ENCODE peak calls at places on chromosomes 3 and 15, in eight cellular contexts. X is body of pancreas, U is A549, D is endothelial cell of umbilical vein, G is uterus, C is Peyer's patch, I is breast epithelium, W is esophagus muscularis mucosa. P is an unnamed sample.

GRCh38 chr3:14285526-14285925 is 106.9 kb downstream of the LSM3 start:
- DNase-seq in X (peak), U (no peak), D (no peak), G (no peak), C (no peak), I (no peak), W (no peak), P (no peak)

GRCh38 chr3:56200251-56200650 is 268.0 kb downstream of the ERC2 start:
- DNase-seq in X (no peak), U (no peak), D (no peak), G (no peak), C (no peak), I (no peak), W (no peak), P (no peak)

GRCh38 chr3:194671900-194672808 is at the start of gene LSG1:
- DNase-seq in X (peak), U (peak), D (peak), G (peak), C (peak), I (peak), W (peak), P (peak)

GRCh38 chr15:36658321-36658720 is 78.9 kb downstream of the CDIN1 start:
- DNase-seq in X (no peak), U (no peak), D (no peak), G (no peak), C (no peak), I (no peak), W (no peak), P (no peak)

GRCh38 chr3:30770387-30770786 is 124.1 kb downstream of the GADL1 start:
- DNase-seq in X (peak), U (peak), D (peak), G (peak), C (no peak), I (peak), W (no peak), P (no peak)

GRCh38 chr3:151901946-151902285 is 28.5 kb downstream of the SUCNR1 start:
- DNase-seq in X (no peak), U (no peak), D (peak), G (no peak), C (no peak), I (no peak), W (no peak), P (no peak)

GRCh38 chr15:89820651-89821611 is 6.3 kb upstream of the ANPEP start:
- DNase-seq in X (no peak), U (peak), D (peak), G (no peak), C (no peak), I (no peak), W (no peak), P (no peak)

GRCh38 chr15:94670436-94671034 is 439.2 kb downstream of the MCTP2 start:
- DNase-seq in X (no peak), U (peak), D (peak), G (no peak), C (no peak), I (no peak), W (no peak), P (no peak)

GRCh38 chr15:76913737-76914136 is 8.6 kb upstream of the SCAPER start:
- DNase-seq in X (no peak), U (no peak), D (no peak), G (no peak), C (no peak), I (no peak), W (no peak), P (no peak)

DNA sequence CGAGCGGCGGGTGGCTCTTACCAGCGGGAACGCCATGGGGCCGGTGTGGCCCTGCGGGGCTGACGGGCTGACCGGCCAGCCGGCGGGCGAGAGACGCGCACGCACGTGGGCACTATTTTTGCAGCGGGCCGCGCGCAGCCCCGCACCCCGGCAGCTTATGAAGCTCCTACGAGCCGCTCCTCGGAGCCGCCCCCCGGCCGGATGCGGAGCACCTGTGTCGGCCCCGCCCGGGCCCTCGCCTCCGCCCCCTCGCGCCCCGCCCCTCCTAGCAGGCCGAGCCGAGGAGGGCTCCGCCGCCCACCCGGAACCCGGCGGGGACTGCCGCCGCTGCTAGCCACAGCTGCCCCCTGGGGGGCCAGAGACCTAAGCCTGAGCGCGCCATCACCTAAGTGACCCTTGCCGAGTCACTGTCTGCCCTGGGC is 683 bp upstream of the CPEB1 start:
- DNase-seq in X (peak), U (no peak), D (no peak), G (peak), C (peak), I (no peak), W (no peak), P (no peak)
- TF ChIP-seq POLR2A in X (no peak), U (peak), D (no peak), G (no peak), C (no peak), I (no peak), W (no peak), P (no peak)

GRCh38 chr3:128488995-128489859 is 3.8 kb downstream of the GATA2 start:
- DNase-seq in X (peak), U (no peak), D (peak), G (peak), C (no peak), I (no peak), W (no peak), P (no peak)

GRCh38 chr3:128488636-128488994 is 4.4 kb downstream of the GATA2 start:
- DNase-seq in X (no peak), U (no peak), D (no peak), G (no peak), C (no peak), I (no peak), W (no peak), P (no peak)

GRCh38 chr3:128486692-128487537 is 6.1 kb downstream of the GATA2 start:
- DNase-seq in X (peak), U (no peak), D (peak), G (peak), C (no peak), I (no peak), W (no peak), P (no peak)

GRCh38 chr3:128487538-128487812 is 5.5 kb downstream of the GATA2 start:
- DNase-seq in X (no peak), U (no peak), D (no peak), G (no peak), C (no peak), I (no peak), W (no peak), P (no peak)

GRCh38 chr3:128487813-128488635 is 5.0 kb downstream of the GATA2 start:
- DNase-seq in X (peak), U (peak), D (peak), G (peak), C (no peak), I (peak), W (no peak), P (peak)
- TF ChIP-seq POLR2A in X (peak), U (peak), D (peak), G (peak), C (peak), I (no peak), W (peak), P (no peak)

DNA sequence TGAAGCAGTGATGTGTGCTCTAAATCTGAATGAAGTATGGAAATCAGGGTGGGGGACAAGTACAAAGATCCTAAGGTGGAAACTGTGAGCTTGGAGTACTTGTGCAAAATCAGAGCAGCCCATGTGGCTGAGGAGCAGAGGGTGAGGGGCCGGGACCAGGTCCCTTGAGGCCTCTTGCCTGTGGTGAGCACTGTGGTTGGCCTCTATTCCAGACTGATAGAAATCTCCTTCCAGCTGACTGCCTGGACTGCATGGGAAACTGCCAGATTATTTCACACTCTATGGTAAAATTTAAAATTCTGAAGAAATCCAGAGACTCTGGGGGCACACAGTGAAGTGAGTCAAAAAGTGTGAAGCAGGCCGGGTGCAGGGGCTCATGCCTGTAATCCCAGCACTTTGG is 81.4 kb downstream of the TM4SF4 start:
- DNase-seq in X (no peak), U (no peak), D (no peak), G (no peak), C (no peak), I (no peak), W (no peak), P (no peak)
- TF ChIP-seq POLR2A in X (no peak), U (no peak), D (no peak), G (no peak), C (no peak), I (no peak), W (no peak), P (no peak)

DNA sequence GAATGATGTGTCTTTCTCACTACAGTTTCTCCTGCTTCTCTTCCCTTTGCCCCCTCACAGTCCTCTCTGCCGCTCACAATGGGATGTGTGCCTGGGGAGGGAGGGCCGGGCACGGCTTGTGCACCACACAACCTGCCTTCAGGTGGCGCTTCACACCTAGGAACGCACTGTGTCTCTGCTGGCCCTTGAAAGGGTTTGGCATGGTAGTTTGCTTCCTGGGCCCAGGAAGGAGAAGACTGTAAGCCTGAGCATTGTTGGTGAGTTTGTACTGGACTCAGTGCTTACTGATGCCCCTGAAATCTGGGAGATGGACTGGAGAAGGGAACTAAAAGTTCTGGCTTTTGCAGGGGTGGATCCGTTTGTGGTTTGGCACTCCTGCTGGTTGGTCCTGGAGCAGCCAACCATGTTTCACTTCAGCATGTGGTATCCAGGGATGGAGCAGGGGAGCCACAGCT is 9.2 kb downstream of the ALPK3 start:
- DNase-seq in X (peak), U (peak), D (no peak), G (no peak), C (no peak), I (no peak), W (no peak), P (peak)
- TF ChIP-seq POLR2A in X (no peak), U (no peak), D (no peak), G (no peak), C (no peak), I (no peak), W (no peak), P (no peak)

DNA sequence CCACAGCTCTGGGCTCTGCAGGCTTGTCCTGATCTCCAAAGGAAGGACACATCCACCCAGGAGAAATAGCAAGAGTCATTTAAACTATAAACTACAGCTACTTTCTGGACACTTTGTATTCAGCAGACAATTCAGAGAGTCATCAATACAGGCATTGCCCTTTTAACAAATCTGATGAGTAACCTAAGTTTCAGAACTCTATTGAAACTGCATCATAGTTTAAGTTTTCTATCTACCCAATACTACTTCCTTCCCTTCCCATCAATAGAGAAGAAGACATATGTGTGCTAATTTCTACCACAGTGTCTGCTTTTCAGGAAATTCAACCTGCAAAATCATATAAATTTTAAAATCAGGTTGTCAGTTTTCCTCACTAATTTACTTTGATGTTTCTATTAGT is 736.5 kb downstream of the IGSF11 start:
- DNase-seq in X (no peak), U (no peak), D (no peak), G (no peak), C (no peak), I (no peak), W (no peak), P (no peak)
- TF ChIP-seq POLR2A in X (no peak), U (no peak), D (no peak), G (no peak), C (no peak), I (no peak), W (no peak), P (no peak)

GRCh38 chr15:68199340-68199739 is 5.8 kb downstream of the CALML4 start:
- DNase-seq in X (no peak), U (no peak), D (no peak), G (no peak), C (no peak), I (no peak), W (peak), P (no peak)

GRCh38 chr15:68195336-68196112 is 9.6 kb downstream of the CALML4 start:
- DNase-seq in X (no peak), U (no peak), D (no peak), G (no peak), C (no peak), I (no peak), W (peak), P (no peak)

GRCh38 chr15:68197661-68198437 is 7.3 kb downstream of the CALML4 start:
- DNase-seq in X (no peak), U (no peak), D (no peak), G (no peak), C (no peak), I (no peak), W (peak), P (no peak)

GRCh38 chr15:68196445-68197169 is 8.5 kb downstream of the CALML4 start:
- DNase-seq in X (no peak), U (no peak), D (no peak), G (no peak), C (no peak), I (no peak), W (peak), P (no peak)

DNA sequence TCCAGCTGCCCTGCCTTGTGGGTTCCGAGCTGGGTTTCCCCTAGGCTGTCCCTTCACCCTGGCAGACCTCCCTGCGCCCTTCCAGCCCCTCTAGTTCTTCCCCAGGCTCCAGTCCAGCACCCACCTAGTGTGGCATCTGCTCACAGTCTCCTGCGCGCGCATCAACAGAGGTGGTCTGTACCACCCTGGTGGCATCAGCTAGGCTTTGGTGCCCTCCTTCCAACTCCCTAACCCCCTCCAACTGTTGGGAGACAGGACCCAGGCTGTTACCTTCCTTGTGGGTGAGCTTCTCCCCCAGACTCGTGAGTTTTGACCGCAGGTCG is 8.0 kb downstream of the CALML4 start:
- DNase-seq in X (no peak), U (no peak), D (no peak), G (no peak), C (no peak), I (no peak), W (no peak), P (no peak)
- TF ChIP-seq POLR2A in X (no peak), U (no peak), D (no peak), G (no peak), C (no peak), I (no peak), W (no peak), P (no peak)

GRCh38 chr3:111859974-111860859 is 1.2 kb downstream of the PHLDB2 start:
- DNase-seq in X (peak), U (peak), D (peak), G (peak), C (peak), I (peak), W (peak), P (peak)
- TF ChIP-seq POLR2A in X (peak), U (no peak), D (peak), G (peak), C (no peak), I (no peak), W (peak), P (no peak)

GRCh38 chr15:50209804-50210203 is 27.8 kb downstream of the SLC27A2 start:
- DNase-seq in X (no peak), U (no peak), D (no peak), G (no peak), C (no peak), I (no peak), W (no peak), P (no peak)
- TF ChIP-seq POLR2A in X (no peak), U (no peak), D (no peak), G (no peak), C (no peak), I (no peak), W (no peak), P (no peak)

GRCh38 chr3:163943664-163944063 is 1134.6 kb downstream of the SI start:
- DNase-seq in X (no peak), U (no peak), D (no peak), G (no peak), C (no peak), I (no peak), W (no peak), P (no peak)
- TF ChIP-seq POLR2A in X (no peak), U (no peak), D (no peak), G (no peak), C (no peak), I (no peak), W (no peak), P (no peak)

DNA sequence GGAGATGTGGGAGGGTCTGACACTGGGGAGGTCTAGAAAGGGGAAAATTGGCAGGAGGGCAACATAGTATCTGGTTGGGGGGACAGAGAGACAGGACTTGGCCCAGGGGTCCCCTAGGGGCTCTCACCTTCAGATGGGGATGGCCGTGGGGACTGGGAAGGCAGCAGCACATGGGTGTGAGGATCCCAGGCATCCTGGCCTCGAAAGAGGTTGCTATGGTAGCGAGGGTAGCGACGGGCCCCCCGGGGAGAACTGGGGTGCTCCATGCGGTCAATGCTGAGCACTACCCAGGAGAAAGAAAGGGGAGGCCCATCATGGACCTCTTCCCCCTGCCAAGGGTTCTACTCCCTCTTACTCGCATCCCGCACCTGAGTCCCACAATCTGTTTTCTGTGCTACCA is 12.5 kb upstream of the SLC26A6 start:
- DNase-seq in X (no peak), U (no peak), D (no peak), G (no peak), C (no peak), I (no peak), W (no peak), P (no peak)
- TF ChIP-seq POLR2A in X (no peak), U (no peak), D (no peak), G (no peak), C (no peak), I (no peak), W (no peak), P (no peak)